ENCODE peak calls at places on chromosomes 6 and 20, in seven cellular contexts. A is cardiac muscle cell; R is right atrium auricular region; G is astrocyte; H is left lung; S is CD8-positive, alpha-beta memory T cell; L is neural progenitor cell. Q is an unnamed sample.
A peak's percentile ranks its signal among the peaks of the same experiment; 100 is the strongest.

GRCh38 chr6:9621276-9621675 is 793.6 kb downstream of the TFAP2A start:
- DNase-seq in A (no peak), R (no peak), G (peak; percentile 79), H (no peak), S (no peak), L (no peak), Q (no peak)

GRCh38 chr20:36093025-36093803 is 61.3 kb upstream of the EPB41L1 start:
- DNase-seq in A (peak; percentile 25), R (no peak), G (no peak), H (peak; percentile 73), S (peak; percentile 39), L (peak; percentile 41), Q (no peak)

GRCh38 chr6:42239736-42240375 is 22.2 kb upstream of the MRPS10 start:
- DNase-seq in A (no peak), R (no peak), G (peak; percentile 60), H (no peak), S (no peak), L (no peak), Q (no peak)

GRCh38 chr6:47083586-47084047 is 41.5 kb upstream of the ADGRF1 start:
- DNase-seq in A (peak; percentile 96), R (peak; percentile 95), G (peak; percentile 94), H (peak; percentile 86), S (no peak), L (no peak), Q (no peak)

GRCh38 chr6:111842891-111843290 is 30.4 kb downstream of the FYN start:
- DNase-seq in A (peak; percentile 56), R (no peak), G (peak; percentile 66), H (no peak), S (no peak), L (peak; percentile 74), Q (no peak)

GRCh38 chr6:137808191-137808590 is 58.9 kb upstream of the TNFAIP3 start:
- DNase-seq in A (no peak), R (no peak), G (peak; percentile 72), H (no peak), S (no peak), L (no peak), Q (no peak)

GRCh38 chr20:13412806-13413445 is 191.9 kb downstream of the ISM1 start:
- DNase-seq in A (no peak), R (no peak), G (no peak), H (no peak), S (no peak), L (no peak), Q (no peak)

GRCh38 chr20:44026932-44027685 is 112.5 kb downstream of the TOX2 start:
- DNase-seq in A (no peak), R (peak; percentile 50), G (no peak), H (no peak), S (no peak), L (no peak), Q (no peak)

GRCh38 chr20:54618412-54618811 is 143.0 kb downstream of the DOK5 start:
- DNase-seq in A (no peak), R (no peak), G (no peak), H (no peak), S (no peak), L (no peak), Q (no peak)

GRCh38 chr20:42721923-42722322 is 467.8 kb downstream of the PTPRT start:
- DNase-seq in A (no peak), R (no peak), G (no peak), H (no peak), S (no peak), L (no peak), Q (no peak)

DNA sequence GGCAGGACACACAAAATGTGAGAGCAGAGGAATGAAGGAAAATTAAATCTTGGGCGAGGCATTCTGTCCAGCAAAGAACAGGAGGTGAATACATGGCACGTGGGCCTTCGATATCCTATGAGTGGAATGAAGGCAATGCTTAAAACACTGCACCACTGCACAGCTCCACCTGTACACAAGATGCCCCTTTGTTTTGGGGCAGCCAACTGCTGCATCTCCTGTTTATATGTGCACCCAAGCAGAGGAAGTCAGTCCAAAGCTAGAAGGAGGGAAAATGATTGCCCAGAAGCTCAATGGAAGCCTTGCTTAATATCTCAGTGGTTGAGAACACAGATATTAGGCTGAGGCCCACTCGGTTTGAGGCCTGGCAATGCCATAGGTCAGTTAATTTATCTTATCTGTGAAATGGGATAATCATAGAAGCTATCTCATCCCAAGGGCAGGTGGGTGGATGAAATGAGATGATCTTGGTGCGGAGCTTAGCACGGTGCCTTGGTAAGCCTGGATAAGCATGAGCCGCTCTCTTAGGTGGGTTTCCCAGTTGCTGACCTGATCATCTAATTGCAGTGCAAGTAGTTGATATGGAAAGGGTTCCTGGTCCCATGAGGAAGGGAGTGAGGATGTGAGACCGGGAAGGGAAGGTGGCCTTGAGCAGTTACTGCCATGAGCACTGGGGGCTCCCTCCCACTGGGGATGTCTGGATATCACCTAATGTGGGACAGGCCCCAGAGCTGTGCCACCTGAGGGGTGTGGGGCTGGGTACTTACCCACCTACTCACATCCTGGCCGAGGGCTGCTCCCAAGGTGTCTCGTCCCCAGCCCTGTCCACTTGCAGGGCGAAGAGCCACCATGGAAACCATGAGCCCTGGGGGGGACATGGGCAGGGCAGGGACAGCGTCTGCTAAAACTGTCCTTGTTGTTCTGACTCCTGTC is 9.9 kb downstream of the BANF2 start:
- DNase-seq in A (no peak), R (no peak), G (no peak), H (no peak), S (no peak), L (no peak), Q (no peak)
- H3K27ac ChIP-seq in A (no peak overlapping the region), R (no peak overlapping the region), G (no peak overlapping the region), H (no peak overlapping the region), S (no peak overlapping the region), L (no peak overlapping the region), Q (no peak overlapping the region)

GRCh38 chr6:133646021-133646682 is 242.8 kb upstream of the TCF21 start:
- DNase-seq in A (no peak), R (no peak), G (peak; percentile 81), H (no peak), S (no peak), L (no peak), Q (no peak)
- H3K27ac ChIP-seq in A (no peak overlapping the region), R (no peak overlapping the region), G (peak overlapping the region; percentile 64), H (no peak overlapping the region), S (no peak overlapping the region), L (no peak overlapping the region), Q (no peak overlapping the region)

GRCh38 chr20:2314759-2315439 is 19.1 kb downstream of the TGM3 start:
- DNase-seq in A (no peak), R (peak; percentile 64), G (peak; percentile 96), H (peak; percentile 68), S (no peak), L (no peak), Q (no peak)
- H3K27ac ChIP-seq in A (no peak overlapping the region), R (no peak overlapping the region), G (peak overlapping the region; percentile 12), H (peak overlapping the region; percentile 26), S (peak overlapping the region; percentile 61), L (no peak overlapping the region), Q (no peak overlapping the region)

DNA sequence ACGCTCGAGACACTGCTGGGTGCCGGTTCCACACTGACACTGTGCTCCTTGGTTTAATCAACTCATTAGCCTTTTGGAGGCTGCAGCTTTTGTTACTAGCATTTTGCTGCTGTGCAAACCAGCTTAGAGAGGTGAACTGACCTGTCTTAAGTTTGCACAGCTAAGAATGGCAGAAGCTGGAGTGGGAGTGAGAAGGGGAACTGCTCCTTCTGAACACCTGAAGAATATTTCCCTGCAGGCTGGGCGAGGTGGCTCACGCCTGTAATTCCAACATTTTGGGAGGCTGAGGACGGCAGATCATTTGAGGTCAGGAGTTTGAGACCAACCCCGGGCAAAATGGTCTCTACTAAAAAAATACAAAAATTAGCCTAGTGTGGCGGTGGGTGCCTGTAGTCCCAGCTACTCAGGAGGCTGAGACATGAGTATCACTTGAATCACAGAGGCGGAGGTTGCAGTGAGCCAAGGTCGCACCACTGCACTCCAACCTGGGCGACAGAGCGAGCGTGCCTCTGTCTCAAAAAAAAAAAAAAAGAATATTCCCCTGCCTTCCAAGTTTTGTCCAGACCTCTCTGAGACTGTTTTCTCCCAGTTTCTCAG is 5.0 kb downstream of the CEBPB start:
- DNase-seq in A (no peak), R (no peak), G (no peak), H (no peak), S (no peak), L (no peak), Q (no peak)
- H3K27ac ChIP-seq in A (no peak overlapping the region), R (peak overlapping the region; percentile 100), G (no peak overlapping the region), H (peak overlapping the region; percentile 99), S (no peak overlapping the region), L (no peak overlapping the region), Q (no peak overlapping the region)

DNA sequence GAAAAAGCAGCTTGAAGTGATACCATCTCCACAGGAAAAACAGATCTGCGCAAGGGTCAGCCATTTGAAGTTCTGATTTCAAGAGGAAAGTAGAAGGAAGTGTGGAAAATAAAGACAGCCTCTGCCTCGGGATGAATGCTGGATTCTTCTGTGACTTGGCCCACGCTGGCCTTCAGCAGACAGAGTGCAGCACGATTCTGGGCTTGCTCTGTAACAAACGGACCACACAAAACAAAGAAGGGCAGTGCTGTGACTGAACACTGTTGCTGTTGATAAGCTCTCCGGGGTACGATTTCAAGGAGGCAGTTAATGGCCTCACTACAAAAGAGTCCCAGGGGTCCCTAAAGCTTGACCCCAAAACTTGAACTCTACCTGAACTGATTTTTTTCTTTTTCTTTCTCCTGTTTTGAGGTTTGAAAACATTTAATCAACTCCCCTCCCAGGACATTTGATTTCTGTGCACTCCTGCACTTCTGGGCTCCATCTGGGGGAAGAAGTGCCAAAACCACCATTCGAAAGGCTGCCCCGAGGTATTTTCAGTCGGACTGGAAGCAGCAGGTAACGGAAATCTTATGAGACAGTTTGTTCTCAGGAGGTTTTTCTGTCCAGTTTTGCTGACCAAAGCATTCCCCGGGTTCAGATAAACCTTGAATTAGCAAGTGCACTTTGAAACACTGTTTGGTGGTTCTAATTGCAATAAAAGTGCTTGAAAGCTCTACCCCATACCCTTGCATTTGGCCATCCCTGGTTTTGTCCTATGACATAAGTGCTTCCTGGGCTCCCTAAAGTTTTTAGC is 189.6 kb downstream of the MYLK4 start:
- DNase-seq in A (no peak), R (no peak), G (no peak), H (no peak), S (no peak), L (no peak), Q (no peak)
- H3K27ac ChIP-seq in A (no peak overlapping the region), R (no peak overlapping the region), G (no peak overlapping the region), H (no peak overlapping the region), S (no peak overlapping the region), L (no peak overlapping the region), Q (no peak overlapping the region)

GRCh38 chr6:113924199-113924791 is 46.7 kb downstream of the HDAC2 start:
- DNase-seq in A (no peak), R (no peak), G (no peak), H (no peak), S (no peak), L (no peak), Q (no peak)

GRCh38 chr6:113921299-113921904 is 49.5 kb downstream of the HDAC2 start:
- DNase-seq in A (no peak), R (no peak), G (no peak), H (no peak), S (no peak), L (no peak), Q (no peak)

DNA sequence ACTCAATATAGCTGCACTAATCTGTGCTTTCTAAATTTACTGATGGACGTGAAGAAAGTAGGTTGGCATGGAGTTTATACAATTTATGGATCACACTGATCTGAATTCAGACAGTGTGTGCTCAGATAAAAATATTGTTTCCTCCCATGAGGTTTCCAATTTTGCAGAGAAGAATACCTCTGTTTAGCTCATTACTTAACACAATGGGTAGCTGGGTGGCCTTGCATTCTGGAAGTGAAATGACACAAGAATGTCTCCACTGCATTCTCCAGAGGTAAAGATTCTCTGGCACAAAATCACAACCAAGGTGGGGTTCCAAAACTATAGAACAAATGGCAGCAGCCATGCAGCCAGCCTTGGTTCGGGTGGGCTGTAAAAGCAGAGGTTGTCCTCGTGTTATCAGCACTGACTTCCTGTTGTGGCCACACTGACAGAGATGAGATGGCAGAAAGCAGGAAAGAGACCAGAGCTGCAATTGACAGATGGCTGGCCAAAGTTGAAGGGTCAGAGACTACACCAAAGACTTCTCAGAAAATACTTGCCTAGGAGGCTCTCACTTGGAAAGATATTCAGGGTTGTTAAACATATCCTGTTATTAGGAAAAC is 50.2 kb downstream of the HDAC2 start:
- DNase-seq in A (no peak), R (no peak), G (no peak), H (no peak), S (no peak), L (no peak), Q (no peak)
- H3K27ac ChIP-seq in A (no peak overlapping the region), R (peak overlapping the region; percentile 36), G (no peak overlapping the region), H (no peak overlapping the region), S (no peak overlapping the region), L (no peak overlapping the region), Q (no peak overlapping the region)